ENCODE peak calls at places on chromosomes 13 and 19, in eight cellular contexts. T is uterus, I is A549, J is breast epithelium, B is gastrocnemius medialis, Q is IMR-90, F is suprapubic skin, N is tibial nerve. O is an unnamed sample.

GRCh38 chr19:4081441-4082129 is 14.9 kb upstream of the ZBTB7A start:
- DNase-seq in B (no peak), F (no peak), I (no peak), Q (no peak), T (no peak), N (no peak), J (no peak), O (no peak)

GRCh38 chr19:34430738-34431625 is 2.8 kb downstream of the UBA2 start:
- DNase-seq in T (no peak), J (no peak), I (peak), F (no peak), B (no peak), Q (peak), N (no peak), O (no peak)

GRCh38 chr13:40503966-40504591 is 162.4 kb downstream of the FOXO1 start:
- DNase-seq in Q (peak), F (no peak), T (no peak), J (no peak), B (no peak), I (peak), N (no peak), O (no peak)

GRCh38 chr13:20001351-20001750 is 42.8 kb downstream of the ZMYM2 start:
- DNase-seq in T (no peak), J (no peak), N (no peak), Q (peak), F (no peak), B (no peak), I (no peak), O (no peak)

GRCh38 chr19:16739546-16739945 is 19.9 kb downstream of the NWD1 start:
- DNase-seq in J (no peak), F (no peak), Q (no peak), T (no peak), B (no peak), I (no peak), N (no peak), O (no peak)

GRCh38 chr13:22454586-22454985 is 726.2 kb upstream of the SGCG start:
- DNase-seq in B (no peak), T (no peak), N (no peak), F (no peak), I (no peak), J (no peak), Q (no peak), O (no peak)

GRCh38 chr13:93290503-93290902 is 63.9 kb downstream of the GPC6 start:
- DNase-seq in N (no peak), B (no peak), F (no peak), Q (peak), T (no peak), J (no peak), I (no peak), O (no peak)

GRCh38 chr13:98678741-98679140 is 73.7 kb downstream of the SLC15A1 start:
- DNase-seq in B (no peak), F (no peak), J (no peak), T (no peak), N (no peak), I (no peak), Q (no peak), O (no peak)

GRCh38 chr19:43672061-43672679 is 2.2 kb upstream of the PLAUR start:
- DNase-seq in F (no peak), I (no peak), J (no peak), N (no peak), B (no peak), T (no peak), Q (no peak), O (no peak)

GRCh38 chr13:77457989-77458388 is 77.5 kb upstream of the SCEL start:
- DNase-seq in N (no peak), J (no peak), Q (no peak), B (no peak), I (no peak), F (no peak), T (no peak), O (no peak)

GRCh38 chr19:38203197-38203596 is 20.8 kb downstream of the DPF1 start:
- DNase-seq in I (no peak), Q (no peak), N (no peak), T (no peak), J (no peak), B (no peak), F (no peak), O (no peak)

GRCh38 chr19:18289471-18290066 is 8.1 kb upstream of the JUND start:
- DNase-seq in N (no peak), Q (no peak), I (no peak), T (no peak), J (no peak), F (no peak), B (no peak), O (no peak)

GRCh38 chr13:78589206-78589605 is 14.1 kb downstream of the POU4F1 start:
- DNase-seq in I (no peak), T (no peak), F (no peak), Q (peak), N (no peak), B (no peak), J (no peak), O (no peak)

GRCh38 chr13:85985791-85986190 is 186.6 kb upstream of the SLITRK6 start:
- DNase-seq in F (no peak), N (no peak), B (no peak), T (no peak), Q (no peak), J (no peak), I (no peak), O (no peak)

GRCh38 chr13:80463673-80464352 is 122.9 kb upstream of the SPRY2 start:
- DNase-seq in J (no peak), F (no peak), N (peak), B (no peak), T (no peak), I (no peak), Q (no peak), O (no peak)

GRCh38 chr13:113929628-113930615 is 44.0 kb downstream of the C13orf46 start:
- DNase-seq in Q (no peak), F (peak), N (no peak), T (peak), I (no peak), B (peak), J (peak), O (no peak)

GRCh38 chr19:12521996-12522395 is 29.3 kb downstream of the ZNF564 start:
- DNase-seq in N (no peak), I (no peak), B (no peak), Q (no peak), F (no peak), T (no peak), J (no peak), O (no peak)

DNA sequence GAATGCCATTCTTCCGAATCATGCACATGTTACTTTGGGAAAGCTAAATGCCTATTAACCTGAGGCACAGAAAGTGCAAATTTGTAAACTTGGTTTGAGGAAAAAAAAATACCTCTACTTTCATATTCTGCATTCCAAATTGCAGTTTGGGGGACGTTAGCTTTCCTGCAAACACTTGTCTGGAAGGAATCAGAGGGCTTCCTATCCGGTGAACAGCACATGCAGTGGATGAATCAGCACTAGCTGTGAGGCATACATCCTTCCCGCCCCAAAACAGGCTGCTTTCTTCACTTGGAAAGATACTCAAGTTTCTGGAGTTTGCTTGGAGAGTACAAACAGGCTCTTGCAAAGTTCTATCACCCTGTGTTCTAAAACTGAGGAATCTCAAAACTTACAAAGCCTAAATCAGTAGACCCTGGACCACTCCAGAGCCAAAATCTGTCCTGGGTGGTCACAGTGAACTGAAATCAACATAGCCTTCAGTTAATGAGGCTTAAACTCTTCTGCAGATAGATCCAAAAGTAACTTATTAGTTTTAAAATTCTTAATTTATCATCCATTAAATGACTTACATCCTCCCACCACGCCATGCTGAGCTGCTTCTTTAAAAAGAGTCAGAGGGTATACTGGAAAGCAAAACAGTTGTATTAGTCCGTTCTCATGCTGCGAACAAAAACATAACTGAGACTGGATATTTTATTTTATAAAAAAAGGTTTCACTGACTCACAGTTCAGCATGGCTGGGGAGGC is 802.3 kb upstream of the ARGLU1 start:
- DNase-seq in I (no peak), Q (peak), T (no peak), F (no peak), J (no peak), B (no peak), N (no peak), O (no peak)
- H3K27ac ChIP-seq in I (no peak), Q (peak), T (no peak), F (no peak), J (no peak), B (no peak), N (no peak), O (no peak)

GRCh38 chr13:112556600-112556999 is 31.4 kb downstream of the TUBGCP3 start:
- DNase-seq in I (no peak), B (no peak), T (no peak), J (no peak), N (no peak), F (no peak), Q (no peak), O (no peak)

GRCh38 chr13:112562254-112562653 is 25.7 kb downstream of the TUBGCP3 start:
- DNase-seq in N (no peak), F (no peak), T (no peak), I (no peak), Q (no peak), B (no peak), J (no peak), O (no peak)

GRCh38 chr13:112561478-112561877 is 26.5 kb downstream of the TUBGCP3 start:
- DNase-seq in N (no peak), F (no peak), T (no peak), I (no peak), J (no peak), Q (no peak), B (no peak), O (no peak)

GRCh38 chr13:112562786-112563383 is 25.1 kb downstream of the TUBGCP3 start:
- DNase-seq in B (no peak), I (no peak), T (no peak), J (no peak), N (no peak), F (no peak), Q (no peak), O (no peak)

GRCh38 chr13:112558696-112559418 is 29.1 kb downstream of the TUBGCP3 start:
- DNase-seq in T (no peak), B (no peak), F (no peak), I (no peak), J (no peak), N (no peak), Q (no peak), O (no peak)
- TF ChIP-seq POLR2A in T (no peak), B (no peak), F (no peak), I (no peak), J (no peak), N (no peak), Q (no peak), O (no peak)

DNA sequence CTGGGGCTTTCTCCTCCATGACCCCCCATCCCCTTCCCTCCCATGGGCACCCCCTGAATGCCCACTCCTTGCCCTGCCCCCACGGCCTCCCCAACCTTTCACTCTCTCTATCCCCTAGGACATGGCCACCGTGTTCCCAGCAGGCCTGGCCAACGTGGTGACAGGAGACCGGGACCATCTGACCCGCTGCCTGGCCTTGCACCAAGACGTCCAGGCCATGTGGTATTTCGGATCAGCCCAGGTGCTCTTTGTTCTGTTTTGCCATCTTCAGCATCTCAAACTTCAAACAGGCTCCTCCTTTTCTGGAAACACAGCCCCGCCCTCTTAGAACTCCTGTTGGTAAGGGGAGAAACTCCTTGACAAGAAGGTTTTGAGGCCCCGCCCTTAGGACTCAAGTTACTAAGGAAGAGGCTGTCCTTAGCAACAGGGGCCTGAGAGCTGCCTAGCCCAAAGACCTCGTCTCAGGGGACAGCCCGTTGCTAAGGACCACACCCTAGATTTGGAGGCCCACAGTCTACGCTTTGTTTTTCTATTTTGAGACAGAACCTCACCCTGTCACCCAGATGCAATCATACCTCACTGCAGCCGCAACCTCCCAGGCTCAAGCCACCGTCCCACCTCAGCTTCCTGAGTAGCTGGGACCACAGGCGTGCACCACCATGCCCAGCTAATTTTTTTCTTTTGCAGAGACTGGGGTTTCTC is 5.1 kb upstream of the FLT3LG start:
- DNase-seq in B (peak), I (no peak), Q (no peak), F (peak), J (no peak), N (peak), T (peak), O (no peak)
- H3K27ac ChIP-seq in B (peak), I (no peak), Q (no peak), F (peak), J (peak), N (peak), T (peak), O (no peak)

GRCh38 chr13:102295316-102296048 is 106.4 kb downstream of the FGF14 start:
- DNase-seq in I (no peak), N (no peak), Q (peak), T (no peak), J (no peak), B (no peak), F (no peak), O (no peak)

GRCh38 chr13:102294407-102295018 is 107.3 kb downstream of the FGF14 start:
- DNase-seq in T (no peak), J (no peak), I (no peak), B (no peak), N (no peak), Q (no peak), F (no peak), O (no peak)

GRCh38 chr13:102289606-102290005 is 112.2 kb downstream of the FGF14 start:
- DNase-seq in B (no peak), J (no peak), T (no peak), N (no peak), I (no peak), Q (peak), F (no peak), O (no peak)

GRCh38 chr13:102293723-102294122 is 108.1 kb downstream of the FGF14 start:
- DNase-seq in J (no peak), Q (no peak), B (no peak), F (no peak), N (no peak), T (no peak), I (no peak), O (no peak)

DNA sequence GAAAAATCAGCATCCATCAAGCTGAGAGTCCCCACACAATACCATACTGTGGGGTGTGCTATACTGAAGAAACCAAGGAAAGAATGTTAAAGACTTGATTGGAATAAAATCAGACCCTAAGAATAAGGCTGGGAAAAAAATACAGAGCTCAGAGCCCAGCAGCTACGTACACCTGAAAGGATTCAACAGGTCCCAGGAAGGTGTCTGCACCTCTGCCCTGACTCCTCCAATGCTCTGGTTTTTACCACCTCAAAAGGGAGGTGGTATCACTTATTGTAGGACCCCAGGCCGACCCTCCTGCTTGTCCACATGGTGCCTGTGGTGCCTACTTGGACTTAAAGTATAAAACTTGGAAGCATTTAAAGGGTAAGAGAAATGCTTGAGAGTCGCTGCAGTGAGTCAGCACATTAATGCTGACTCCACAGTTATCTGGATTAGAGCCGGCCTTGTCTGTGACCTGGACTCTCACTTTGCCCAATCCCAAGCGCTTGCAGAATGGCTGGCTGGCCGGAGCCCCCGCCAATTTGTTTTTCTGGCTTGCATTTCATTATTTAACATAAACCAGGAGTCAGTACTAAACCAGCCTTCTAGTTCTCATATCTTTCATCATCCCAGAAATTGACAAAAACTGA is 110.1 kb downstream of the FGF14 start:
- DNase-seq in N (no peak), T (no peak), Q (peak), B (no peak), I (no peak), F (no peak), J (no peak), O (no peak)
- TF ChIP-seq POLR2A in N (no peak), T (no peak), Q (no peak), B (no peak), I (no peak), F (no peak), J (no peak), O (no peak)

O was measured in ovary.